ENCODE peak calls at places on chromosomes 12 and 14, in seven cellular contexts. One of them, this sample, is unnamed. For H3K4me1, H3K36me3 and H3K9me3, the result is how much of the 10 kb centered on the place peaks cover.

GRCh38 chr12:2751230-2751629 is 43.5 kb upstream of the FKBP4 start:
- DNase-seq in Panc1: no peak
- DNase-seq in suprapubic skin: no peak
- DNase-seq in body of pancreas: no peak
- DNase-seq in heart left ventricle: no peak
- DNase-seq in RWPE2: no peak
- DNase-seq in neuronal stem cell: no peak
- DNase-seq in this sample: no peak

GRCh38 chr12:127926004-127926403 is 341.0 kb upstream of the TMEM132C start:
- DNase-seq in Panc1: no peak
- DNase-seq in suprapubic skin: no peak
- DNase-seq in body of pancreas: no peak
- DNase-seq in heart left ventricle: peak
- DNase-seq in RWPE2: no peak
- DNase-seq in neuronal stem cell: peak
- DNase-seq in this sample: no peak

GRCh38 chr12:28710882-28711281 is 438.2 kb upstream of the FAR2 start:
- DNase-seq in Panc1: no peak
- DNase-seq in suprapubic skin: no peak
- DNase-seq in body of pancreas: no peak
- DNase-seq in heart left ventricle: no peak
- DNase-seq in RWPE2: no peak
- DNase-seq in neuronal stem cell: no peak
- DNase-seq in this sample: no peak

GRCh38 chr14:95388699-95389098 is 69.0 kb upstream of the CLMN start:
- DNase-seq in Panc1: no peak
- DNase-seq in suprapubic skin: no peak
- DNase-seq in body of pancreas: no peak
- DNase-seq in heart left ventricle: no peak
- DNase-seq in RWPE2: no peak
- DNase-seq in neuronal stem cell: no peak
- DNase-seq in this sample: no peak

GRCh38 chr14:89792489-89793366 is 161.8 kb downstream of the EFCAB11 start:
- DNase-seq in Panc1: no peak
- DNase-seq in suprapubic skin: no peak
- DNase-seq in body of pancreas: peak
- DNase-seq in heart left ventricle: no peak
- DNase-seq in RWPE2: no peak
- DNase-seq in neuronal stem cell: no peak
- DNase-seq in this sample: no peak

GRCh38 chr14:103296007-103296406 is 38.0 kb upstream of the EIF5 start:
- DNase-seq in Panc1: no peak
- DNase-seq in suprapubic skin: peak
- DNase-seq in body of pancreas: no peak
- DNase-seq in heart left ventricle: no peak
- DNase-seq in RWPE2: no peak
- DNase-seq in neuronal stem cell: no peak
- DNase-seq in this sample: no peak

GRCh38 chr12:50400638-50401382 is at the start of gene LARP4:
- DNase-seq in Panc1: peak
- DNase-seq in suprapubic skin: peak
- DNase-seq in body of pancreas: peak
- DNase-seq in heart left ventricle: peak
- DNase-seq in RWPE2: peak
- DNase-seq in neuronal stem cell: peak
- DNase-seq in this sample: peak

GRCh38 chr14:70907172-70907995 is at the start of gene PCNX1:
- DNase-seq in Panc1: no peak
- DNase-seq in suprapubic skin: peak
- DNase-seq in body of pancreas: peak
- DNase-seq in heart left ventricle: peak
- DNase-seq in RWPE2: peak
- DNase-seq in neuronal stem cell: peak
- DNase-seq in this sample: peak

GRCh38 chr14:75121559-75121958 is 5.3 kb downstream of the NEK9 start:
- DNase-seq in Panc1: no peak
- DNase-seq in suprapubic skin: no peak
- DNase-seq in body of pancreas: no peak
- DNase-seq in heart left ventricle: no peak
- DNase-seq in RWPE2: no peak
- DNase-seq in neuronal stem cell: no peak
- DNase-seq in this sample: no peak

GRCh38 chr14:38548091-38548490 is 292.2 kb upstream of the CLEC14A start:
- DNase-seq in Panc1: no peak
- DNase-seq in suprapubic skin: no peak
- DNase-seq in body of pancreas: no peak
- DNase-seq in heart left ventricle: no peak
- DNase-seq in RWPE2: no peak
- DNase-seq in neuronal stem cell: no peak
- DNase-seq in this sample: no peak

GRCh38 chr12:120835304-120835612 is 68.9 kb downstream of the SPPL3 start:
- DNase-seq in Panc1: no peak
- DNase-seq in suprapubic skin: no peak
- DNase-seq in body of pancreas: no peak
- DNase-seq in heart left ventricle: no peak
- DNase-seq in RWPE2: no peak
- DNase-seq in neuronal stem cell: no peak
- DNase-seq in this sample: no peak
- H3K4me1 ChIP-seq in Panc1: under half
- H3K4me1 ChIP-seq in suprapubic skin: under half
- H3K4me1 ChIP-seq in body of pancreas: under half
- H3K4me1 ChIP-seq in heart left ventricle: half or more
- H3K4me1 ChIP-seq in RWPE2: under half
- H3K4me1 ChIP-seq in neuronal stem cell: under half
- H3K4me1 ChIP-seq in this sample: under half

GRCh38 chr12:55995366-55995765 is 1.7 kb upstream of the SUOX start:
- DNase-seq in Panc1: no peak
- DNase-seq in suprapubic skin: no peak
- DNase-seq in body of pancreas: no peak
- DNase-seq in heart left ventricle: no peak
- DNase-seq in RWPE2: no peak
- DNase-seq in neuronal stem cell: no peak
- DNase-seq in this sample: peak

GRCh38 chr12:55997535-55997859 is 421 bp downstream of the SUOX start:
- DNase-seq in Panc1: no peak
- DNase-seq in suprapubic skin: no peak
- DNase-seq in body of pancreas: peak
- DNase-seq in heart left ventricle: no peak
- DNase-seq in RWPE2: no peak
- DNase-seq in neuronal stem cell: no peak
- DNase-seq in this sample: peak

GRCh38 chr12:55996201-55996714 is 818 bp upstream of the SUOX start:
- DNase-seq in Panc1: peak
- DNase-seq in suprapubic skin: no peak
- DNase-seq in body of pancreas: peak
- DNase-seq in heart left ventricle: no peak
- DNase-seq in RWPE2: no peak
- DNase-seq in neuronal stem cell: peak
- DNase-seq in this sample: peak

GRCh38 chr12:55996715-55997534 is at the start of gene SUOX:
- DNase-seq in Panc1: peak
- DNase-seq in suprapubic skin: peak
- DNase-seq in body of pancreas: peak
- DNase-seq in heart left ventricle: peak
- DNase-seq in RWPE2: peak
- DNase-seq in neuronal stem cell: peak
- DNase-seq in this sample: peak

DNA sequence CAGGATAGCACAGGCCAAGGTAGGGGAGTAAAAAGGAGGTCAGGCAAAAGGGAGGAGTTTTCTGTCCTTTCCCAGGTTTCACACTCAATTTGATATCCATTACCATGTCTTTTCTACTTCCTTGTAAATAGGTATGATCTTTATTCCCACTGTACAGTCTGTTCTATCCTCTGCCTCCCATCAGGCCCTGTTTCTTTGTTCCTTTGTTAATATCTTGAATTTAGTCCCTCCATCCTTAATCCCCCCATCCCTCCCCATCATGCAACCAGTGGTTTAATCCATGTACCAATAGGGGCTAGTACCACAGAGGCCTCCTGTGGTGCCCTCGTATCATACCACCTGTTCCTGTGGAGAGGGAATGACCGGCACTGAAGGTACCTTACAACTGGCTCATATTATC is 3.6 kb upstream of the SUOX start:
- DNase-seq in Panc1: no peak
- DNase-seq in suprapubic skin: no peak
- DNase-seq in body of pancreas: no peak
- DNase-seq in heart left ventricle: no peak
- DNase-seq in RWPE2: no peak
- DNase-seq in neuronal stem cell: no peak
- DNase-seq in this sample: no peak
- H3K36me3 ChIP-seq in Panc1: under half
- H3K36me3 ChIP-seq in suprapubic skin: half or more
- H3K36me3 ChIP-seq in body of pancreas: under half
- H3K36me3 ChIP-seq in heart left ventricle: half or more
- H3K36me3 ChIP-seq in RWPE2: half or more
- H3K36me3 ChIP-seq in neuronal stem cell: under half
- H3K36me3 ChIP-seq in this sample: under half

GRCh38 chr12:34602213-34602940 is 580.1 kb downstream of the ALG10 start:
- DNase-seq in Panc1: no peak
- DNase-seq in suprapubic skin: no peak
- DNase-seq in body of pancreas: no peak
- DNase-seq in heart left ventricle: no peak
- DNase-seq in RWPE2: no peak
- DNase-seq in neuronal stem cell: no peak
- DNase-seq in this sample: no peak
- H3K9me3 ChIP-seq in Panc1: under half
- H3K9me3 ChIP-seq in suprapubic skin: half or more
- H3K9me3 ChIP-seq in body of pancreas: under half
- H3K9me3 ChIP-seq in heart left ventricle: half or more
- H3K9me3 ChIP-seq in RWPE2: under half
- H3K9me3 ChIP-seq in neuronal stem cell: half or more
- H3K9me3 ChIP-seq in this sample: under half

GRCh38 chr12:96375841-96376249 is 24.4 kb downstream of the CDK17 start:
- DNase-seq in Panc1: no peak
- DNase-seq in suprapubic skin: no peak
- DNase-seq in body of pancreas: no peak
- DNase-seq in heart left ventricle: no peak
- DNase-seq in RWPE2: no peak
- DNase-seq in neuronal stem cell: no peak
- DNase-seq in this sample: no peak

GRCh38 chr12:96371787-96372699 is 28.2 kb downstream of the CDK17 start:
- DNase-seq in Panc1: no peak
- DNase-seq in suprapubic skin: no peak
- DNase-seq in body of pancreas: no peak
- DNase-seq in heart left ventricle: no peak
- DNase-seq in RWPE2: no peak
- DNase-seq in neuronal stem cell: no peak
- DNase-seq in this sample: no peak

GRCh38 chr12:96378319-96378718 is 21.9 kb downstream of the CDK17 start:
- DNase-seq in Panc1: no peak
- DNase-seq in suprapubic skin: no peak
- DNase-seq in body of pancreas: no peak
- DNase-seq in heart left ventricle: no peak
- DNase-seq in RWPE2: no peak
- DNase-seq in neuronal stem cell: no peak
- DNase-seq in this sample: no peak

GRCh38 chr12:96376865-96377264 is 23.4 kb downstream of the CDK17 start:
- DNase-seq in Panc1: no peak
- DNase-seq in suprapubic skin: no peak
- DNase-seq in body of pancreas: no peak
- DNase-seq in heart left ventricle: no peak
- DNase-seq in RWPE2: no peak
- DNase-seq in neuronal stem cell: no peak
- DNase-seq in this sample: no peak

GRCh38 chr12:96375173-96375572 is 25.1 kb downstream of the CDK17 start:
- DNase-seq in Panc1: no peak
- DNase-seq in suprapubic skin: no peak
- DNase-seq in body of pancreas: peak
- DNase-seq in heart left ventricle: no peak
- DNase-seq in RWPE2: no peak
- DNase-seq in neuronal stem cell: no peak
- DNase-seq in this sample: peak
- H3K4me1 ChIP-seq in Panc1: under half
- H3K4me1 ChIP-seq in suprapubic skin: under half
- H3K4me1 ChIP-seq in body of pancreas: under half
- H3K4me1 ChIP-seq in heart left ventricle: half or more
- H3K4me1 ChIP-seq in RWPE2: under half
- H3K4me1 ChIP-seq in neuronal stem cell: under half
- H3K4me1 ChIP-seq in this sample: under half

DNA sequence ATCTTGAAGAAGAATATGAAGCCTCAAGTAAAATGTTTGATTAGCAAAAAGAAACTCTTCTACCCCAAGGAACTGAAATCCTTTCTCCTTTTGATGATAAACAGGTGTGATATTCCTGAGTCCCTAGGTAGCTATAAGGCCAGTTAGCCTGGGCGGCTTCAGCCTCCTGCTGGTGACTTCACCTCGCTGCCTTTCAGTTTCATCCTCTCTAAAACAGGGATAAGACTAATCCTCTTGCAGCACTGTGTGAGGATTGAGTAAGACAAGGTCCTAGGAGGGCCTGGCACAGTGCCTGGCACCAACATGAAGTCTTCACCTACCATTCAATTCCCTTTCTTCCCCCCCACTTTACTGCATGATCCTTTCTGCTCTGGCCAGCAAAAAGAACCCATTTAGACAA is 42.1 kb downstream of the CIT start:
- DNase-seq in Panc1: no peak
- DNase-seq in suprapubic skin: no peak
- DNase-seq in body of pancreas: no peak
- DNase-seq in heart left ventricle: no peak
- DNase-seq in RWPE2: no peak
- DNase-seq in neuronal stem cell: no peak
- DNase-seq in this sample: no peak
- H3K36me3 ChIP-seq in Panc1: under half
- H3K36me3 ChIP-seq in suprapubic skin: under half
- H3K36me3 ChIP-seq in body of pancreas: under half
- H3K36me3 ChIP-seq in heart left ventricle: under half
- H3K36me3 ChIP-seq in RWPE2: under half
- H3K36me3 ChIP-seq in neuronal stem cell: under half
- H3K36me3 ChIP-seq in this sample: under half